ENCODE peak calls at places on chromosomes 13 and 19, in six cellular contexts. M, G, E, N, X and V are unnamed samples.

GRCh38 chr19:50969413-50969760 is at the start of gene KLK6:
- DNase-seq in M (peak), N (no peak), X (no peak), G (no peak), E (no peak), V (no peak)

GRCh38 chr19:29610574-29611271 is 4.6 kb downstream of the POP4 start:
- DNase-seq in G (peak), X (peak), E (peak), N (peak), M (peak), V (peak)

GRCh38 chr19:12194827-12195500 is 32.1 kb downstream of the ZNF136 start:
- DNase-seq in X (peak), M (no peak), G (peak), E (peak), N (peak), V (peak)

GRCh38 chr19:13834308-13834790 is 39.1 kb downstream of the ZSWIM4 start:
- DNase-seq in X (no peak), G (no peak), E (no peak), N (no peak), M (no peak), V (no peak)

GRCh38 chr19:16301999-16302694 is 22.5 kb upstream of the KLF2 start:
- DNase-seq in X (no peak), N (no peak), G (no peak), M (no peak), E (no peak), V (no peak)

GRCh38 chr13:30340367-30341184 is 33.2 kb upstream of the KATNAL1 start:
- DNase-seq in X (peak), M (no peak), E (peak), G (no peak), N (no peak), V (no peak)

GRCh38 chr19:43078311-43078710 is 4.2 kb downstream of the PSG2 start:
- DNase-seq in X (no peak), G (no peak), M (no peak), N (no peak), E (no peak), V (no peak)

GRCh38 chr19:7870571-7871279 is 3.5 kb downstream of the PRR36 start:
- DNase-seq in N (no peak), G (no peak), M (no peak), E (peak), X (no peak), V (peak)

GRCh38 chr13:23725922-23726321 is 155.7 kb downstream of the TNFRSF19 start:
- DNase-seq in X (no peak), G (no peak), M (no peak), E (no peak), N (no peak), V (no peak)

GRCh38 chr19:38901683-38902082 is 1.9 kb downstream of the NFKBIB start:
- DNase-seq in N (no peak), M (no peak), G (no peak), X (no peak), E (no peak), V (no peak)

GRCh38 chr19:58560921-58561320 is 2.5 kb upstream of the UBE2M start:
- DNase-seq in N (no peak), G (no peak), E (no peak), X (no peak), M (no peak), V (no peak)

GRCh38 chr13:51564252-51564651 is 20.0 kb upstream of the WDFY2 start:
- DNase-seq in N (no peak), E (no peak), X (no peak), G (no peak), M (no peak), V (no peak)

GRCh38 chr13:91647361-91647970 is 249.0 kb downstream of the GPC5 start:
- DNase-seq in E (no peak), M (peak), N (no peak), X (no peak), G (no peak), V (peak)

GRCh38 chr19:40524655-40525054 is 52.0 kb upstream of the SHKBP1 start:
- DNase-seq in G (no peak), N (no peak), E (no peak), M (no peak), X (no peak), V (no peak)

GRCh38 chr13:86572115-86572514 is 772.9 kb upstream of the SLITRK6 start:
- DNase-seq in N (no peak), M (no peak), G (no peak), X (no peak), E (no peak), V (no peak)